ENCODE peak calls at places on chromosomes 12 and 14, in nine cellular contexts. N is NCI-H2081, W is Kasumi-1, M is fibroblast of lung, E is T-cell, U is mucosa of gallbladder, D is germinal center, F is hepatocyte, Z is GM18507. H is an unnamed sample.

GRCh38 chr12:102543494-102543893 is 63.1 kb upstream of the IGF1 start:
- DNase-seq in N (no peak), W (no peak), M (no peak), E (no peak), U (no peak), D (no peak), F (no peak), Z (no peak), H (no peak)

GRCh38 chr12:87756721-87757120 is 272.5 kb downstream of the C12orf50 start:
- DNase-seq in N (no peak), W (no peak), M (peak), E (no peak), U (no peak), D (no peak), F (no peak), Z (no peak), H (no peak)

GRCh38 chr12:132490481-132491348 is 764 bp downstream of the FBRSL1 start:
- DNase-seq in N (no peak), W (no peak), M (no peak), E (no peak), U (no peak), D (peak), F (peak), Z (no peak), H (no peak)

GRCh38 chr12:111448831-111449790 is 43.4 kb downstream of the SH2B3 start:
- DNase-seq in N (no peak), W (no peak), M (no peak), E (no peak), U (peak), D (no peak), F (no peak), Z (no peak), H (no peak)

GRCh38 chr12:27333311-27334009 is 824 bp downstream of the BMAL2 start:
- DNase-seq in N (peak), W (peak), M (no peak), E (no peak), U (no peak), D (peak), F (peak), Z (peak), H (peak)

GRCh38 chr12:75666980-75667359 is 155.6 kb upstream of the KRR1 start:
- DNase-seq in N (no peak), W (no peak), M (peak), E (no peak), U (no peak), D (no peak), F (no peak), Z (no peak), H (no peak)

GRCh38 chr12:31622038-31622437 is 31.1 kb upstream of the DENND5B start:
- DNase-seq in N (no peak), W (no peak), M (no peak), E (no peak), U (no peak), D (no peak), F (no peak), Z (no peak), H (no peak)

GRCh38 chr14:69354383-69355154 is 43.5 kb downstream of the ERH start:
- DNase-seq in N (no peak), W (no peak), M (no peak), E (peak), U (no peak), D (peak), F (no peak), Z (peak), H (peak)

GRCh38 chr14:52918486-52918885 is 32.4 kb downstream of the FERMT2 start:
- DNase-seq in N (no peak), W (peak), M (peak), E (no peak), U (no peak), D (peak), F (no peak), Z (peak), H (peak)

GRCh38 chr14:51094282-51094821 is 553 bp downstream of the TRIM9 start:
- DNase-seq in N (peak), W (peak), M (peak), E (no peak), U (no peak), D (peak), F (peak), Z (no peak), H (peak)

GRCh38 chr14:34324363-34324795 is 137.7 kb downstream of the SPTSSA start:
- DNase-seq in N (peak), W (peak), M (peak), E (no peak), U (peak), D (peak), F (peak), Z (no peak), H (no peak)

H was measured in central memory CD4-positive, alpha-beta T cell.